ENCODE peak calls at places on chromosomes 2 and 18, in seven cellular contexts. E is neuronal stem cell, A is H9, Q is IMR-90, F is mesendoderm, I is trophoblast cell, X is H1. U is an unnamed sample.

GRCh38 chr2:9618410-9618809 is 12.4 kb downstream of the YWHAQ start:
- DNase-seq in E (no peak), A (no peak), Q (no peak), F (no peak), I (no peak), X (no peak), U (no peak)

GRCh38 chr2:71710367-71710766 is 257.0 kb downstream of the DYSF start:
- DNase-seq in E (no peak), A (no peak), Q (no peak), F (no peak), I (no peak), X (no peak), U (no peak)

GRCh38 chr2:18483896-18484295 is 76.6 kb downstream of the RDH14 start:
- DNase-seq in E (no peak), A (no peak), Q (peak), F (no peak), I (no peak), X (no peak), U (no peak)

GRCh38 chr2:161241894-161242293 is 66.3 kb upstream of the PSMD14 start:
- DNase-seq in E (no peak), A (no peak), Q (no peak), F (no peak), I (no peak), X (no peak), U (no peak)

GRCh38 chr18:67771271-67771670 is 254.8 kb upstream of the DSEL start:
- DNase-seq in E (no peak), A (no peak), Q (peak), F (no peak), I (no peak), X (no peak), U (peak)

GRCh38 chr2:19355931-19356544 is 2.4 kb downstream of the OSR1 start:
- DNase-seq in E (no peak), A (no peak), Q (peak), F (peak), I (no peak), X (no peak), U (no peak)

GRCh38 chr2:25342372-25343186 is 854 bp upstream of the DNMT3A start:
- DNase-seq in E (peak), A (peak), Q (peak), F (peak), I (peak), X (peak), U (peak)

GRCh38 chr2:240410808-240411207 is 24.7 kb upstream of the GPC1 start:
- DNase-seq in E (no peak), A (peak), Q (no peak), F (no peak), I (no peak), X (no peak), U (no peak)

GRCh38 chr18:23719634-23720201 is 30.5 kb downstream of the LAMA3 start:
- DNase-seq in E (no peak), A (no peak), Q (peak), F (peak), I (peak), X (no peak), U (peak)

GRCh38 chr2:68178432-68178831 is 20.7 kb downstream of the PNO1 start:
- DNase-seq in E (no peak), A (no peak), Q (no peak), F (no peak), I (no peak), X (no peak), U (no peak)

GRCh38 chr2:215692387-215693079 is 256.7 kb upstream of the FN1 start:
- DNase-seq in E (no peak), A (no peak), Q (peak), F (no peak), I (peak), X (no peak), U (peak)

GRCh38 chr2:122009546-122009945 is 254.1 kb downstream of the TSN start:
- DNase-seq in E (no peak), A (peak), Q (no peak), F (peak), I (no peak), X (no peak), U (no peak)

GRCh38 chr2:10097352-10098148 is 17.3 kb upstream of the CYS1 start:
- DNase-seq in E (no peak), A (peak), Q (peak), F (peak), I (peak), X (peak), U (peak)

DNA sequence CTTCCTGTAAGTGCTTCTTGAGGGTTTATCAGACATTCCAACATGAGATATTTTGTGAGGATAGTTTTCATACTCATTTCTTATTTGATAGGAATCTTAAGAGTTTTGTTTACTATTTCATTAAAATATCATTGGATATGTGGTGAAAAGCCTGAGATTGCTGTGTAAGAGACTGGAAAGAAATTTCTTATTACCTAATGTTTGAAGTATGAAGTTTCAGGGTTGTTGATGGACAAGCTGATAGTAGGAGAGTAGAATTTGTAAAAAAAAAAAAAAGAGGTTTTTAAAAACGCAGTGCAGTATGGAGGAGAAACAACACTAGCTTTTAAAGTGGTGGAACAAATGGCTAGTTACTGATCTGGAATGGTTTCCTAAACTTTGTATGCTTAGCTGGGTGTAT is 7.7 kb downstream of the EPB41L5 start:
- DNase-seq in E (no peak), A (no peak), Q (no peak), F (no peak), I (peak), X (no peak), U (no peak)
- H2BK5ac ChIP-seq in E (no peak), A (no peak), Q (no peak), F (no peak), I (no peak), X (no peak), U (no peak)

DNA sequence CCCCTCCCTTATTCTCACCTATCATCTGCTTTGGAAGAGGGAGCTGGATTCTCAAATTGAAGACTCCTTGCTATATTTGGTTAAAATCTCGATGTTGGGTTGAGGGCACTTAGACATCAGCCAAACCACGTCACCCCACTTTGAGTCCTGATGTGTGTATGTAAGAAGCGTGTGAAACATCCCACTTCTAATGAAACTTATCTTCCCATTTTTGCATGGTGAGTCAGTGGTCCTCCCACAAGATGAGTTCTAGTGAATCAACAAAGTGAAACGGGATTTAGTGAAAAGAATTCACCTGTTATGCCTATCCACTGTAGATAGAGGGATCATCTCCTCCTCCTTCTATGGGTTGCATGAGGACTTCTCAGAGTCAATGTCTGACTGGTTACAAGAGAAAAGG is 51.4 kb upstream of the SPRED2 start:
- DNase-seq in E (no peak), A (no peak), Q (no peak), F (no peak), I (no peak), X (no peak), U (peak)
- H3K27ac ChIP-seq in E (no peak), A (no peak), Q (no peak), F (no peak), I (no peak), X (no peak), U (no peak)

GRCh38 chr2:176162911-176163654 is 6.0 kb downstream of the HOXD3 start:
- DNase-seq in E (no peak), A (no peak), Q (no peak), F (no peak), I (no peak), X (no peak), U (no peak)

GRCh38 chr2:176160251-176161040 is 3.3 kb downstream of the HOXD3 start:
- DNase-seq in E (no peak), A (no peak), Q (no peak), F (no peak), I (no peak), X (no peak), U (no peak)

GRCh38 chr2:176163655-176164021 is 6.5 kb downstream of the HOXD3 start:
- DNase-seq in E (no peak), A (no peak), Q (no peak), F (no peak), I (no peak), X (no peak), U (no peak)

GRCh38 chr2:176161041-176161785 is 4.1 kb downstream of the HOXD3 start:
- DNase-seq in E (no peak), A (no peak), Q (no peak), F (no peak), I (no peak), X (no peak), U (no peak)

DNA sequence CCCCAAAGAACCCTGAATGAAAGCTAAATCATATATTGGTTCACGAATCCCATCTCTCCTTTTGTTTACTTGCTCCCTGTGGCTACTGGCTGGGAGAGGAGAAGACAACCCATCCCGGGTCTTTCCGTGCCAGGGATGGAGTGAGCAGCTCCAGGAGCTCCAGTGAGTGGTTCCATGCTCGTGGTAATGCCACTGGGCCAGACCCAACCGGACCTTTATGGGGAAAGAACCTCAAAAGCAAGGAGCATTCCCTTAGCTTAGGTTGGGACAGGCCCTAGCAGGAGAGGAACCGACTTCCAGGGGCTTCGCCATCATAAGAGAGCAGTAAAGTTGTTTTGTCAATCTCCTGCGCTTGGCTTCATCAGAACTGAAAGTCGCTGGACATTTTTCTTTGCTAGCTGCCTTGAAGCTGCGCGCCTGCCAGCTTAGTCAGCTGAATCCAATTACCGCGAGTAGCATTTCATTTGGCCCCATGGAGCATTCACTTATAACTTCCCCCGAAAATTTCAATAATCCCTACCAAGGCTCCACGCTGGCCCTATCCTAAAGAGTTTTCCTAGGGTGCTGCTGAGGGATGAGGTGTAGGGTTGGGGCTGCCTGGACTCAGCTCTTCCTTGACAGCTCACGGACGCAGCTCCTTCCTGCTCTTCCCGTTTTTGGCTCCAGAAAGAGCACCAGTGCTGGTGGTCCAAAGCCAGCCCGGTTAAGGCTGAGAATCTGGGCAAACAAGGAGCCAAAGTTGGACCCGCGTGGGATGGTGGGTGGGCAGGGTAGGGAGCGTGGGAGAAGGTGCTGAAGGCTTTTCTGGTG is 4.9 kb downstream of the HOXD3 start:
- DNase-seq in E (no peak), A (no peak), Q (peak), F (no peak), I (no peak), X (no peak), U (no peak)
- H2BK5ac ChIP-seq in E (no peak), A (no peak), Q (no peak), F (no peak), I (no peak), X (no peak), U (no peak)

DNA sequence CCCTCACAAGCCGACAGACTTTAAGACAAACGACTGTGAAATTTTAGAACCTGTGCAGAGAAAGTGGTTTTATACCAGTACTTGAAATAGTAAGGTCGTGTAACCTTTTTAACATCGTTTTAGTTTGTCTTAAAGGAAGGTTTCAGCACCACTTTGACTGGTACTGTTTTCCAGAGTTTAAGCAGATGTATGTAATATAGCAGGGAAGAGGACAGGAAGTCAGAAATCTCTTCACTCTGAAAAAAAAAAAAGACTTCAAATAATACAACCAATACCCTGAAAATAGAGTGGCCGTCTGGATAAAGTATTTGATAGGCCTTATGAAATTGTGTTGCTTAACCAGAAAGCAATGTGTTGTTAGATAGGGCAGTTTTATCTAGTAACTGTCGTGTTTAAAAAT is 1.5 kb downstream of the SPATS2L start:
- DNase-seq in E (no peak), A (no peak), Q (peak), F (no peak), I (no peak), X (no peak), U (peak)
- H3K27ac ChIP-seq in E (no peak), A (no peak), Q (peak), F (no peak), I (no peak), X (no peak), U (peak)

GRCh38 chr2:11649093-11649492 is 20.9 kb downstream of the NTSR2 start:
- DNase-seq in E (no peak), A (no peak), Q (no peak), F (no peak), I (no peak), X (no peak), U (no peak)
- H2BK5ac ChIP-seq in E (no peak), A (no peak), Q (no peak), F (no peak), I (no peak), X (no peak), U (no peak)

GRCh38 chr18:79507546-79508480 is 112.1 kb downstream of the NFATC1 start:
- DNase-seq in E (no peak), A (no peak), Q (peak), F (no peak), I (no peak), X (no peak), U (no peak)

GRCh38 chr18:79508565-79509535 is 113.1 kb downstream of the NFATC1 start:
- DNase-seq in E (no peak), A (no peak), Q (no peak), F (no peak), I (no peak), X (no peak), U (no peak)

GRCh38 chr18:79509536-79509930 is 113.8 kb downstream of the NFATC1 start:
- DNase-seq in E (no peak), A (no peak), Q (no peak), F (no peak), I (no peak), X (no peak), U (no peak)

GRCh38 chr18:79506191-79507075 is 110.7 kb downstream of the NFATC1 start:
- DNase-seq in E (no peak), A (no peak), Q (no peak), F (peak), I (no peak), X (no peak), U (no peak)

GRCh38 chr18:79507076-79507545 is 111.4 kb downstream of the NFATC1 start:
- DNase-seq in E (no peak), A (no peak), Q (no peak), F (no peak), I (no peak), X (no peak), U (no peak)
- H3K27ac ChIP-seq in E (no peak), A (no peak), Q (no peak), F (peak), I (no peak), X (no peak), U (no peak)

GRCh38 chr2:128833628-128834027 is 515.0 kb upstream of the HS6ST1 start:
- DNase-seq in E (no peak), A (no peak), Q (no peak), F (no peak), I (no peak), X (no peak), U (no peak)

GRCh38 chr2:128835974-128836373 is 517.3 kb upstream of the HS6ST1 start:
- DNase-seq in E (no peak), A (no peak), Q (no peak), F (no peak), I (no peak), X (no peak), U (no peak)

GRCh38 chr2:128834203-128834602 is 515.5 kb upstream of the HS6ST1 start:
- DNase-seq in E (no peak), A (no peak), Q (no peak), F (no peak), I (no peak), X (no peak), U (no peak)

GRCh38 chr2:128835342-128835855 is 516.7 kb upstream of the HS6ST1 start:
- DNase-seq in E (no peak), A (no peak), Q (no peak), F (no peak), I (no peak), X (no peak), U (no peak)

GRCh38 chr2:128834853-128835252 is 516.2 kb upstream of the HS6ST1 start:
- DNase-seq in E (no peak), A (no peak), Q (no peak), F (no peak), I (no peak), X (no peak), U (no peak)
- H2BK5ac ChIP-seq in E (no peak), A (no peak), Q (no peak), F (no peak), I (no peak), X (no peak), U (no peak)

DNA sequence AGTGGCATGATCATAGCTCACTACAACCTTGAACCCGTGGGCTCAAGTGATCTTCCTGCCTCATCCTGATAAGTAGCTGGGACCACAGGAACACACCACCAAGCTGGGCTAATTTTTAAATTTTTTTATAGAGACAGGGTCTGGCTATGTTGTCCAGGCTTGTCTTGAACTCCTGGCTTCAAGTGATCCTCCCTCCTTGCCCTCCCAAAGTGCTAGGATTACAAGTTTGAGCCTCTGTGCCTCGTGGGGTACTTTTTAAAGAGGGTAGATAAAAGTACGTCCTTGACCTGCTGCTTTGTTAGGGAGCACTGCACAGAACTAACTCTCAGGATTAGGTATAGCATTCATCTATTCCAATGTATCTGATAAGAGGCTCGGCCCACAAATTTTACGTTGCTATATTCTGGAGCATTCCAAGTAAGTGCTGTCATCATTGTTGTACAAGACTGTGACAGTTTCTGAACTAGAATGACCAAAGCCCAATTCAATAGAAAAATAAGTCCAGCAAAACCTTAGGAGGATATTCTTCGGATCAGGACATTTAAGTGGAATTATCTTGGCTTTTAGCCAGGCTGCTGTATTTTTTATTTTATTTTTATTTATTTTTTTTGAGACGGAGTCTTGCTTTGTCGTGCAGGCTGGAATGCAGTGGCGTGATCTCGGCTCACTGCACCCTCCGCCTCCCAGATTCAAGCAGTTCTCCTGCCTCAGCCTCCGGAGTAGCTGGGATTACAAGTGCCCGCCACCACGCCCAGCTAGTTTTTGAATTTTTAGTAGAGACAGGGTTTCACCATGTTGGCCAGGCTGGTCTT is 4.1 kb downstream of the MTCL1 start:
- DNase-seq in E (no peak), A (no peak), Q (no peak), F (no peak), I (no peak), X (no peak), U (no peak)
- H3K27ac ChIP-seq in E (no peak), A (no peak), Q (no peak), F (no peak), I (no peak), X (no peak), U (peak)

U was measured in mesenchymal stem cell.